ENCODE peak calls at places on chromosomes 7 and 10, in eight cellular contexts. O is cardiac muscle cell, X is heart left ventricle, E is sigmoid colon, M is colonic mucosa, L is left lung, H is right lobe of liver, K is transverse colon. A is an unnamed sample. For H3K27me3, the result is how much of the 10 kb centered on the place peaks cover.

GRCh38 chr7:151104411-151105235 is 18.3 kb downstream of the AGAP3 start:
- DNase-seq in M (no peak), H (no peak), E (no peak), K (no peak), O (no peak), L (no peak), X (no peak), A (no peak)

GRCh38 chr10:55063817-55064216 is 262.8 kb upstream of the PCDH15 start:
- DNase-seq in K (no peak), H (no peak), X (no peak), O (no peak), E (no peak), L (no peak), M (no peak), A (no peak)

GRCh38 chr7:135692055-135692454 is 29.7 kb downstream of the STMP1 start:
- DNase-seq in O (no peak), E (no peak), K (no peak), M (no peak), L (no peak), X (no peak), H (no peak), A (no peak)

GRCh38 chr7:101172854-101173751 is 7.0 kb downstream of the NAT16 start:
- DNase-seq in O (no peak), H (peak), E (no peak), L (peak), K (peak), M (peak), X (peak), A (peak)

GRCh38 chr10:31770307-31770902 is 158.2 kb downstream of the ARHGAP12 start:
- DNase-seq in H (peak), K (peak), O (peak), E (no peak), M (peak), L (no peak), X (peak), A (no peak)

GRCh38 chr10:114057845-114058244 is 14.2 kb downstream of the ADRB1 start:
- DNase-seq in X (no peak), M (no peak), O (no peak), E (no peak), K (no peak), H (no peak), L (no peak), A (no peak)

GRCh38 chr10:63429280-63429679 is 36.5 kb downstream of the JMJD1C start:
- DNase-seq in L (no peak), X (no peak), K (no peak), O (no peak), M (no peak), H (no peak), E (no peak), A (no peak)

GRCh38 chr10:113199459-113199858 is 249.4 kb downstream of the TCF7L2 start:
- DNase-seq in K (no peak), H (no peak), M (no peak), O (no peak), L (no peak), X (no peak), E (no peak), A (no peak)

GRCh38 chr10:100184426-100185219 is 1.2 kb downstream of the ERLIN1 start:
- DNase-seq in M (peak), K (no peak), O (peak), X (no peak), L (no peak), E (no peak), H (no peak), A (no peak)

GRCh38 chr10:96390460-96390864 is 31.7 kb upstream of the OPALIN start:
- DNase-seq in O (no peak), E (peak), M (no peak), K (peak), X (peak), L (no peak), H (peak), A (peak)

GRCh38 chr10:109174526-109174925 is 748.8 kb downstream of the XPNPEP1 start:
- DNase-seq in H (no peak), K (no peak), M (no peak), O (no peak), L (no peak), E (no peak), X (no peak), A (no peak)

GRCh38 chr7:99693427-99694200 is 13.8 kb upstream of the CYP3A5 start:
- DNase-seq in X (no peak), E (no peak), L (peak), O (peak), M (peak), K (peak), H (no peak), A (no peak)

GRCh38 chr10:128064615-128065580 is 61.3 kb downstream of the MKI67 start:
- DNase-seq in M (peak), H (peak), L (peak), E (peak), O (no peak), X (peak), K (peak), A (peak)

GRCh38 chr7:158802535-158803199 is 26.6 kb downstream of the ESYT2 start:
- DNase-seq in H (no peak), M (no peak), K (no peak), O (no peak), L (no peak), E (no peak), X (no peak), A (no peak)

GRCh38 chr10:3811331-3811870 is 26.4 kb upstream of the KLF6 start:
- DNase-seq in H (no peak), O (no peak), E (no peak), X (no peak), K (peak), L (no peak), M (no peak), A (no peak)

DNA sequence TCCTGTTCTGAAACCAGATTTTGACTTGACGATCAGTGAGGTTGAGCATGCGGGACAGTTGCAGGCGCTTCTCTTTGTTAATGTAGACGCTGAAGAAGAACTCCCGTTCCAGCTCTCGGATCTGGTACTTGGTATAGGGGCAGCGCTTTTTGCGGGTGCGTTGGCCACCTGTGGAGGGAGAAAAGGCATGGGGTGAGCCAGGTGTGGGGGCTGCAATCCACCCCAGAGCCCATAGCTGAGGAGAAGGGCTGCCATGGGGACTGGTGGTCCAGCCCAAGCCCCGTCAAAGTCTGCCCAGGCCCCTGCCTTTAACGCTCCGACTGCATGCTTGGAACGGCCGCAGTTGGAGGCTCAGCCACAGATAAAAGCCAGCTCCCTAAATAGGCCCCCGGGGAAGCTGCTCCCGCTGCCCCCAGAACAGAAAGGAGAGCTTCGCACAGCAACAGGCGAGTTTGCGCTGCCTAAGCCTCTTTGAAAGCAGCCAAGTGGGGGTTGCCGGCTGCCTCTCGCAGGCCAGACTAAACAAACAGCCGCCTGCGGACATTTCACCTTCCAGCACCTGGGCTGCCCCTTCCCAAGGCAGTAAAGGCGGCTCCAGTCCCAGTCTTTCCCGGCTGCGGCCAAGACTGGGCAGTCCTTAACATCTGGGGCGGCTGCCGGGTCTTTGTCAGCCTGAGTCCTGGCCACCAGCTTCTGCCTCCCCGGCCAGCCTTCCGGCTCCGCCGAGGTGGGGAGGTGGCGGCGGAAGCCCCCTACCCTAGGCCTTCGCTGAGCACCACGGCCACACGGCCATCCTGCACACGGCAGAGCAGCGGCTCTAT is 2.0 kb downstream of the HOXA11 start:
- DNase-seq in E (peak), H (no peak), O (no peak), M (no peak), X (no peak), L (peak), K (peak), A (no peak)
- H3K27me3 ChIP-seq in E (under half), H (under half), O (half or more), M (under half), X (half or more), L (half or more), K (under half), A (half or more)

GRCh38 chr7:128361463-128362441 is at the start of gene PRRT4:
- DNase-seq in X (peak), H (peak), L (no peak), O (peak), M (no peak), K (peak), E (peak), A (peak)
- TF ChIP-seq CTCF in X (no peak), H (no peak), L (no peak), O (peak), M (no peak), K (no peak), E (no peak), A (no peak)

DNA sequence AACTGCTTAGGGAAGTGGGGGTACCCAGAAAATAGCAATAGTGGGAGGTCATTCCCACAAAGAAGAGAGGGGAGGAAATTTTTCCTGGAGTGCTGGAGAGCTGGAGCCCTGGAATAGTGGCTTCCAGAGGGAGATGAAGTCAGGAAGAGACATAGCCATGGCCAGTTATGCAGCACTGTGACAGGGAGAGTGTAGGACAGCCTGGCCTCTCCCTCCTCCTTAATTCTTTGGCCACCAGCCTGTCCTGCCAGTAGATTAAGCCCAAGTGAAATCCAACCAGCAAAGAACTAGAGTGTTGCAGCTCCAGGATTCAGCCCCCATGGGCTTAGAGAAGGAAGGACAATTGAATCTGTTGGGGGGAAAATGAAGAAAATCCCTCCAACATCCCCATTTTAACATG is 130.5 kb downstream of the HDAC9 start:
- DNase-seq in M (no peak), X (no peak), K (no peak), O (no peak), E (no peak), H (no peak), L (no peak), A (no peak)
- H3K27me3 ChIP-seq in M (under half), X (under half), K (under half), O (under half), E (under half), H (under half), L (under half), A (under half)

GRCh38 chr7:18796216-18796615 is 300.7 kb downstream of the HDAC9 start:
- DNase-seq in X (no peak), O (no peak), H (no peak), M (no peak), L (no peak), E (no peak), K (no peak), A (no peak)
- TF ChIP-seq CTCF in X (no peak), O (no peak), H (no peak), M (no peak), L (no peak), E (no peak), K (no peak), A (no peak)

GRCh38 chr7:4962872-4963775 is 4.1 kb upstream of the MMD2 start:
- DNase-seq in H (no peak), O (no peak), M (no peak), K (no peak), E (no peak), X (no peak), L (no peak), A (no peak)
- H3K27me3 ChIP-seq in H (under half), O (under half), M (under half), K (under half), E (under half), X (under half), L (under half), A (half or more)

DNA sequence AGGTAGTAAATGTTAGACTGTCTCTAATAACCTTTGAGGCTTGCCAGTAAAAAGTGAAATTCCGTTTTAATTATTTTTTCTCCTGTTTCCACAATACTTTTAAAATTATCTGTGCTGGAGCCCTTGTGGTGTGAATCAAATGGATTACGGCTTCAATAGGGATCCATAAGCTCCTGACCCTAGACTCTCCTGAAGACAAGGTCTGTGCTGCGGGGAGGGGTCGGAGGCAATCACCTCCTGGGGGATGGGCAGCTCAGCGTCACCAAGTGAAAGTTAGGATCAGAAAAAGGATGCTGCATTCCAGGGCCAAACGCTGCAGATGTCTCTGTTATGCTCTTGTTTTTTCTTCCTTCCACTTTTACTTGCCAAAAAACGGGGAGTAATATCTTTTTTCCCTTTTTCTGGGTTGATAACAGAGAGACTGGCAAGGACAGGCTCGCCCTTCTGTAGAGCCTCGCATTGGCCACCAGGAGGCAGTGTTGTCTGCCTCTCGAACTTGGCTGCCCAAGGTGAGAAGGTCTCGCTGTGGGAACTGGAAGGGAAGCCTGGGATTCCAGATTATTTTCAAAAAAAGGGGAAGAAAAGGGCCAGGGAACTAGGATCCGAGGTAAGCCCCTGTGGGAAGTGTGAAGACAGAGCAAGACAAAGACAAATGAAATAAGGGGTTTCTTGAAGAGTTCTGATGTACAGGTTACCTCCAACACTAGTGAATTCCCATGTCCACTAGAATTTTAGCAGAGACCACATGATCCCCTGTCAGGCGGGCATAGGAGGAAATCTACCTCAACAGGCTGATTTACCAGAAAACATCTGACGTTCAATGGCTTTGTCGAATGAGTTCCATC is 621.9 kb downstream of the ACTR3B start:
- DNase-seq in H (no peak), O (peak), M (no peak), K (peak), L (no peak), E (peak), X (no peak), A (no peak)
- TF ChIP-seq CTCF in H (peak), O (no peak), M (peak), K (peak), L (peak), E (peak), X (peak), A (peak)

GRCh38 chr10:22477365-22478287 is 132.3 kb downstream of the SPAG6 start:
- DNase-seq in E (no peak), K (no peak), L (no peak), O (peak), M (no peak), H (no peak), X (no peak), A (no peak)

GRCh38 chr10:22475857-22476600 is 130.7 kb downstream of the SPAG6 start:
- DNase-seq in M (no peak), X (peak), O (peak), K (peak), H (peak), L (no peak), E (no peak), A (no peak)

GRCh38 chr10:22478555-22479334 is 133.4 kb downstream of the SPAG6 start:
- DNase-seq in O (no peak), M (no peak), H (no peak), K (no peak), X (no peak), L (no peak), E (no peak), A (no peak)

GRCh38 chr10:22475527-22475856 is 130.2 kb downstream of the SPAG6 start:
- DNase-seq in E (no peak), K (no peak), X (no peak), H (no peak), L (no peak), M (no peak), O (no peak), A (no peak)

DNA sequence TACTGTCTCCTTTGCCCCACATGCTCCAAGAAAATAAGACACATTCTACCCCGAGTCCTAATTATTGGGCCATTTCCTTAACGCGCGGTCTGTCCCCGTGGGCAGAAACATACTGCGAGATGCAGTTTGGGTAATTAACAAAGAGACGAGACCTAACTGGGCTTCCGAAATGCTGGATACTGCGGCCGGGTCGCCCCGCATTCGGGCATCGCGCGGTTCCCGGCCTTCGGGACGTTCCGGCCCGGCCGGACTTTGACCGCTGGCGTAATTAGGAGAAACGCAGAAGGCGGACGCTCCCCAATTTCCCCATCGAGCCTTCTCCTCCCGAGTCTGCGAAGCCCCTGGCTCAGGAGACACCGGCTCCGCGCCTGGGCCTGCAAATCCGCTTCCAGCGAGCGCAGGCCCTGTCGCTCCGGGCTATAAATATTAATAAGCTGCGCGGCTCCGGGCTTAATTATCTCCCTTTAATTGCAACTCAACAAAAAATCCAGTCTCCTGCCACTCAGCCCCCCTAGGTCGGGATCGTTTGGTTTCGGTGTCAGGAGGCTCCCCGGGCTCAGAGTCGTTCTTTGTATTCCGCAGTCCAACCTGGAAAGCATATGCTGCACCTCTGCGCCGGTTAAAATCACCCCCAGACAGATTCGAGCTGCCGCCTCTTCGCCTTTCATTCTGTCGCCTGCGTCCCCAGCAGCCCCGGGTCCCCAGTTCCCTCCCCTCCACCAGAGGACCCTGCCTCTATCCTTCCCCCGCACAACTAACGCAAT is 131.5 kb downstream of the SPAG6 start:
- DNase-seq in L (no peak), H (peak), M (no peak), O (peak), E (no peak), X (no peak), K (no peak), A (no peak)
- H3K27me3 ChIP-seq in L (half or more), H (under half), M (under half), O (half or more), E (under half), X (half or more), K (half or more), A (half or more)

GRCh38 chr7:137816696-137817320 is 30.0 kb downstream of the DGKI start:
- DNase-seq in H (no peak), K (no peak), L (no peak), O (no peak), E (no peak), X (no peak), M (no peak), A (no peak)
- TF ChIP-seq CTCF in H (peak), K (no peak), L (no peak), O (peak), E (no peak), X (peak), M (no peak), A (peak)